ENCODE peak calls at places on chromosomes 2 and 18, in four cellular contexts. B, Y, N and O are unnamed samples.

GRCh38 chr18:42281124-42281523 is 326.1 kb downstream of the PIK3C3 start:
- DNase-seq in B (no peak), Y (no peak), N (no peak), O (no peak)

GRCh38 chr2:120886967-120887672 is 151.5 kb downstream of the GLI2 start:
- DNase-seq in Y (no peak), N (no peak), B (no peak), O (no peak)

GRCh38 chr18:26312196-26312595 is 86.0 kb downstream of the TAF4B start:
- DNase-seq in B (peak), N (no peak), Y (no peak), O (no peak)

GRCh38 chr2:71358931-71359671 is 27.5 kb downstream of the ZNF638 start:
- DNase-seq in N (peak), B (no peak), Y (peak), O (no peak)

GRCh38 chr2:215594766-215595165 is 158.9 kb upstream of the FN1 start:
- DNase-seq in B (no peak), Y (peak), N (peak), O (no peak)

GRCh38 chr18:12336887-12337286 is 28.8 kb downstream of the TUBB6 start:
- DNase-seq in N (no peak), B (no peak), Y (peak), O (no peak)

GRCh38 chr2:190843874-190844699 is 36.5 kb upstream of the GLS start:
- DNase-seq in B (no peak), Y (peak), N (no peak), O (no peak)

GRCh38 chr2:23545391-23545790 is 160.4 kb downstream of the KLHL29 start:
- DNase-seq in N (peak), B (no peak), Y (peak), O (no peak)

GRCh38 chr2:127671557-127672302 is 3.6 kb downstream of the LIMS2 start:
- DNase-seq in N (no peak), B (no peak), Y (no peak), O (no peak)

GRCh38 chr2:215917953-215918620 is 95.3 kb downstream of the MREG start:
- DNase-seq in Y (peak), B (no peak), N (peak), O (no peak)

GRCh38 chr2:216344206-216344957 is 27.9 kb downstream of the MARCHF4 start:
- DNase-seq in Y (no peak), B (no peak), N (no peak), O (no peak)

GRCh38 chr18:56696966-56697365 is 45.8 kb downstream of the WDR7 start:
- DNase-seq in Y (peak), N (peak), B (no peak), O (no peak)

GRCh38 chr2:48016620-48017019 is 110.3 kb upstream of the FBXO11 start:
- DNase-seq in B (no peak), Y (no peak), N (no peak), O (no peak)

GRCh38 chr2:15668611-15669305 is 77.1 kb downstream of the DDX1 start:
- DNase-seq in Y (peak), N (peak), B (peak), O (no peak)

GRCh38 chr2:225100269-225100668 is 58.0 kb upstream of the DOCK10 start:
- DNase-seq in Y (peak), N (peak), B (no peak), O (no peak)

GRCh38 chr2:233448220-233448559 is 93.9 kb downstream of the DGKD start:
- DNase-seq in Y (peak), N (peak), B (peak), O (no peak)

GRCh38 chr2:158412206-158412605 is 44.3 kb downstream of the CCDC148 start:
- DNase-seq in Y (peak), B (no peak), N (peak), O (no peak)

GRCh38 chr2:239831272-239831731 is 193.8 kb downstream of the NDUFA10 start:
- DNase-seq in B (peak), Y (no peak), N (no peak), O (peak)

GRCh38 chr2:201257941-201258665 is 2.2 kb upstream of the CASP8 start:
- DNase-seq in N (peak), Y (peak), B (no peak), O (peak)

GRCh38 chr2:71552861-71553301 is 99.5 kb downstream of the DYSF start:
- DNase-seq in B (no peak), Y (no peak), N (no peak), O (no peak)

GRCh38 chr2:238596571-238597551 is 170.1 kb downstream of the ASB1 start:
- DNase-seq in N (peak), B (no peak), Y (peak), O (no peak)

GRCh38 chr2:238597638-238598528 is 171.2 kb downstream of the ASB1 start:
- DNase-seq in B (no peak), Y (no peak), N (peak), O (no peak)

GRCh38 chr2:238594796-238595749 is 168.3 kb downstream of the ASB1 start:
- DNase-seq in N (no peak), B (no peak), Y (no peak), O (no peak)

GRCh38 chr2:238593678-238594077 is 167.0 kb downstream of the ASB1 start:
- DNase-seq in N (no peak), B (no peak), Y (no peak), O (no peak)

DNA sequence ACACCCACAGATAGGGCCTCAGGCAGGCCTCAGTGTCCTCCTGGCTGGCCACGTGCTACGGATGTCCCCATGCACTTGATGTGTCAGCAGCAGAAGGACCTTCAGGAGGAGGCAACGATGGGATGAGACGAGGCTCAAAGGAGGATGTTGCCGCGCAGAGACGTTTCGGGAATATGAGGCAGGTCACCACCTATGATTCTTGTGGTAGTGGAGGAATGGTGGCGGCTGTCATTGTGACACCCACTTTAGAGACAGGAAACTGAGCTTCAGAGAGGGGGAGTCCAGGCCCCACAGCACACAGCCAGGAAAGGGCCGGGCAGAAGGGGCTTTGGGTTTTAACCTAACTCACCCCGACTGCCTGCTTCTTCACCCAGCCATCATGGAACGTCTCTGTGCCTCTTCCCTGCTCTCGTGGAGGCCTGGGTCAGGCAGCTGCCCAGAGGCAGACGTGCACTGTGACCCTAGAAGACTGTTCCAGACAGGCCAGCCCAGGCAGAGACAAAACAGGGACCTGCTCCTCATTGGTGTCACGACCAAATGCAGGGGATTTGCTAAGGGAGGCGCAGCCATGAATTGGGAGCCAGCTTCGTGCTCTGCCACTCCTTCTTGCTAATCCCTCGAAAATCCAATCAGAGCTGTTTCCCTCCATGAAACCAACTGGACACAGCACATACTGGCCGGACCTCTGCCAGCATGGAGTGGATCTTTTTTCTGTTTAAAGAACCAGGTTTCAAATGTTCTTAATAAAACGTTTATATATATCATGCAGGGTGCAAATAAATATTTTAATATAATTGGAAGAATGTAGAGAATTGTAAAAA is 169.2 kb downstream of the ASB1 start:
- DNase-seq in B (peak), Y (no peak), N (no peak), O (no peak)
- TF ChIP-seq CTCF in B (no peak), Y (no peak), N (no peak), O (no peak)

GRCh38 chr2:231670892-231671616 is 37.3 kb upstream of the PTMA start:
- DNase-seq in N (peak), Y (no peak), B (peak), O (no peak)
- TF ChIP-seq CTCF in N (peak), Y (peak), B (peak), O (peak)

GRCh38 chr2:1593371-1594205 is 150.7 kb downstream of the PXDN start:
- DNase-seq in N (peak), Y (peak), B (peak), O (no peak)
- TF ChIP-seq CTCF in N (no peak), Y (peak), B (no peak), O (no peak)

GRCh38 chr2:55112229-55113016 is 62.2 kb upstream of the RTN4 start:
- DNase-seq in N (peak), Y (peak), B (peak), O (no peak)
- TF ChIP-seq CTCF in N (no peak), Y (peak), B (no peak), O (no peak)

GRCh38 chr18:49944681-49945080 is 131.3 kb upstream of the ACAA2 start:
- DNase-seq in N (peak), Y (peak), B (no peak), O (no peak)
- TF ChIP-seq CTCF in N (no peak), Y (no peak), B (peak), O (no peak)